ENCODE peak calls at places on chromosomes 2 and 18, in five cellular contexts. One of them, this sample, is unnamed.

GRCh38 chr2:211408485-211408884 is 852.1 kb downstream of the CPS1 start:
- DNase-seq in fibroblast of lung: no peak
- DNase-seq in HL-60: no peak
- DNase-seq in uterus: no peak
- DNase-seq in GM23338: no peak
- DNase-seq in this sample: no peak

GRCh38 chr2:167294031-167294774 is 405.9 kb downstream of the XIRP2 start:
- DNase-seq in fibroblast of lung: peak; percentile 58
- DNase-seq in HL-60: no peak
- DNase-seq in uterus: no peak
- DNase-seq in GM23338: peak; percentile 73
- DNase-seq in this sample: peak; percentile 22

GRCh38 chr18:4106407-4107033 is 348.6 kb downstream of the DLGAP1 start:
- DNase-seq in fibroblast of lung: peak; percentile 52
- DNase-seq in HL-60: peak; percentile 55
- DNase-seq in uterus: peak; percentile 16
- DNase-seq in GM23338: peak; percentile 89
- DNase-seq in this sample: peak; percentile 70

GRCh38 chr2:112476434-112476833 is 5.5 kb upstream of the TTL start:
- DNase-seq in fibroblast of lung: no peak
- DNase-seq in HL-60: no peak
- DNase-seq in uterus: no peak
- DNase-seq in GM23338: no peak
- DNase-seq in this sample: no peak

GRCh38 chr2:68925298-68925885 is 27.3 kb downstream of the GKN2 start:
- DNase-seq in fibroblast of lung: peak; percentile 60
- DNase-seq in HL-60: peak; percentile 42
- DNase-seq in uterus: no peak
- DNase-seq in GM23338: peak; percentile 84
- DNase-seq in this sample: no peak

GRCh38 chr2:200575957-200576356 is 9.9 kb upstream of the AOX1 start:
- DNase-seq in fibroblast of lung: peak; percentile 48
- DNase-seq in HL-60: no peak
- DNase-seq in uterus: no peak
- DNase-seq in GM23338: peak; percentile 21
- DNase-seq in this sample: no peak

GRCh38 chr2:58081000-58081399 is 34.4 kb downstream of the VRK2 start:
- DNase-seq in fibroblast of lung: peak; percentile 22
- DNase-seq in HL-60: no peak
- DNase-seq in uterus: no peak
- DNase-seq in GM23338: no peak
- DNase-seq in this sample: no peak

GRCh38 chr2:11692966-11693521 is 23.0 kb upstream of the NTSR2 start:
- DNase-seq in fibroblast of lung: peak; percentile 72
- DNase-seq in HL-60: peak; percentile 54
- DNase-seq in uterus: peak; percentile 68
- DNase-seq in GM23338: peak; percentile 92
- DNase-seq in this sample: no peak

GRCh38 chr2:183807870-183808269 is 683.6 kb downstream of the NUP35 start:
- DNase-seq in fibroblast of lung: no peak
- DNase-seq in HL-60: no peak
- DNase-seq in uterus: no peak
- DNase-seq in GM23338: no peak
- DNase-seq in this sample: no peak

GRCh38 chr18:30971338-30971956 is 71.1 kb downstream of the DSC3 start:
- DNase-seq in fibroblast of lung: peak; percentile 39
- DNase-seq in HL-60: no peak
- DNase-seq in uterus: no peak
- DNase-seq in GM23338: peak; percentile 65
- DNase-seq in this sample: no peak

GRCh38 chr2:150309681-150310080 is 177.8 kb downstream of the RND3 start:
- DNase-seq in fibroblast of lung: no peak
- DNase-seq in HL-60: no peak
- DNase-seq in uterus: no peak
- DNase-seq in GM23338: no peak
- DNase-seq in this sample: no peak

GRCh38 chr18:49170925-49171509 is 220.3 kb upstream of the SMAD7 start:
- DNase-seq in fibroblast of lung: no peak
- DNase-seq in HL-60: peak; percentile 64
- DNase-seq in uterus: no peak
- DNase-seq in GM23338: no peak
- DNase-seq in this sample: no peak

GRCh38 chr18:13003466-13003896 is 12.3 kb downstream of the CEP192 start:
- DNase-seq in fibroblast of lung: peak; percentile 67
- DNase-seq in HL-60: peak; percentile 93
- DNase-seq in uterus: no peak
- DNase-seq in GM23338: peak; percentile 94
- DNase-seq in this sample: no peak

GRCh38 chr2:44937688-44938240 is 3.7 kb upstream of the SIX3 start:
- DNase-seq in fibroblast of lung: no peak
- DNase-seq in HL-60: no peak
- DNase-seq in uterus: no peak
- DNase-seq in GM23338: peak; percentile 90
- DNase-seq in this sample: no peak

GRCh38 chr2:31247671-31248070 is 13.7 kb downstream of the EHD3 start:
- DNase-seq in fibroblast of lung: no peak
- DNase-seq in HL-60: no peak
- DNase-seq in uterus: no peak
- DNase-seq in GM23338: no peak
- DNase-seq in this sample: no peak

GRCh38 chr2:134391751-134392160 is 137.9 kb downstream of the MGAT5 start:
- DNase-seq in fibroblast of lung: no peak
- DNase-seq in HL-60: no peak
- DNase-seq in uterus: no peak
- DNase-seq in GM23338: no peak
- DNase-seq in this sample: no peak

GRCh38 chr18:6487968-6488367 is 73.3 kb upstream of the L3MBTL4 start:
- DNase-seq in fibroblast of lung: no peak
- DNase-seq in HL-60: no peak
- DNase-seq in uterus: no peak
- DNase-seq in GM23338: peak; percentile 87
- DNase-seq in this sample: no peak

GRCh38 chr2:105928563-105928962 is 183.9 kb downstream of the NCK2 start:
- DNase-seq in fibroblast of lung: no peak
- DNase-seq in HL-60: no peak
- DNase-seq in uterus: no peak
- DNase-seq in GM23338: no peak
- DNase-seq in this sample: no peak

GRCh38 chr2:121471571-121472464 is 58.9 kb upstream of the RNU4ATAC start:
- DNase-seq in fibroblast of lung: peak; percentile 76
- DNase-seq in HL-60: no peak
- DNase-seq in uterus: no peak
- DNase-seq in GM23338: peak; percentile 36
- DNase-seq in this sample: no peak

GRCh38 chr2:9993490-9994165 is 42.1 kb downstream of the GRHL1 start:
- DNase-seq in fibroblast of lung: no peak
- DNase-seq in HL-60: no peak
- DNase-seq in uterus: no peak
- DNase-seq in GM23338: no peak
- DNase-seq in this sample: no peak

GRCh38 chr2:86020984-86021383 is 84.7 kb downstream of the POLR1A start:
- DNase-seq in fibroblast of lung: peak; percentile 69
- DNase-seq in HL-60: no peak
- DNase-seq in uterus: peak; percentile 21
- DNase-seq in GM23338: no peak
- DNase-seq in this sample: peak; percentile 47

GRCh38 chr2:67702937-67703336 is 305.8 kb downstream of the ETAA1 start:
- DNase-seq in fibroblast of lung: no peak
- DNase-seq in HL-60: no peak
- DNase-seq in uterus: no peak
- DNase-seq in GM23338: no peak
- DNase-seq in this sample: no peak

GRCh38 chr18:67219821-67220220 is 296.7 kb downstream of the DSEL start:
- DNase-seq in fibroblast of lung: no peak
- DNase-seq in HL-60: no peak
- DNase-seq in uterus: no peak
- DNase-seq in GM23338: no peak
- DNase-seq in this sample: no peak

GRCh38 chr2:98518106-98518505 is 73.4 kb downstream of the INPP4A start:
- DNase-seq in fibroblast of lung: peak; percentile 20
- DNase-seq in HL-60: peak; percentile 72
- DNase-seq in uterus: no peak
- DNase-seq in GM23338: peak; percentile 37
- DNase-seq in this sample: no peak

GRCh38 chr18:70469916-70470315 is 181.1 kb downstream of the SOCS6 start:
- DNase-seq in fibroblast of lung: no peak
- DNase-seq in HL-60: no peak
- DNase-seq in uterus: no peak
- DNase-seq in GM23338: no peak
- DNase-seq in this sample: no peak

GRCh38 chr2:181806039-181806392 is 85.5 kb upstream of the ITPRID2 start:
- DNase-seq in fibroblast of lung: no peak
- DNase-seq in HL-60: no peak
- DNase-seq in uterus: no peak
- DNase-seq in GM23338: no peak
- DNase-seq in this sample: no peak

GRCh38 chr2:67824196-67824595 is 238.6 kb downstream of the C1D start:
- DNase-seq in fibroblast of lung: peak; percentile 47
- DNase-seq in HL-60: no peak
- DNase-seq in uterus: peak; percentile 25
- DNase-seq in GM23338: no peak
- DNase-seq in this sample: no peak

GRCh38 chr18:47909484-47909883 is 21.0 kb downstream of the SMAD2 start:
- DNase-seq in fibroblast of lung: no peak
- DNase-seq in HL-60: no peak
- DNase-seq in uterus: no peak
- DNase-seq in GM23338: no peak
- DNase-seq in this sample: no peak

GRCh38 chr2:216023055-216023648 is 9.8 kb upstream of the MREG start:
- DNase-seq in fibroblast of lung: peak; percentile 61
- DNase-seq in HL-60: peak; percentile 32
- DNase-seq in uterus: no peak
- DNase-seq in GM23338: peak; percentile 89
- DNase-seq in this sample: no peak

GRCh38 chr2:134670955-134671354 is 47.8 kb downstream of the TMEM163 start:
- DNase-seq in fibroblast of lung: no peak
- DNase-seq in HL-60: no peak
- DNase-seq in uterus: no peak
- DNase-seq in GM23338: no peak
- DNase-seq in this sample: peak; percentile 24

GRCh38 chr18:58272779-58273500 is 228.9 kb downstream of the NEDD4L start:
- DNase-seq in fibroblast of lung: no peak
- DNase-seq in HL-60: no peak
- DNase-seq in uterus: no peak
- DNase-seq in GM23338: peak; percentile 40
- DNase-seq in this sample: no peak
- H3K27ac ChIP-seq in fibroblast of lung: no peak overlapping the region
- H3K27ac ChIP-seq in HL-60: no peak overlapping the region
- H3K27ac ChIP-seq in uterus: no peak overlapping the region
- H3K27ac ChIP-seq in GM23338: peak overlapping the region; percentile 60
- H3K27ac ChIP-seq in this sample: no peak overlapping the region

GRCh38 chr2:120288016-120288373 is 35.3 kb downstream of the RALB start:
- DNase-seq in fibroblast of lung: no peak
- DNase-seq in HL-60: no peak
- DNase-seq in uterus: no peak
- DNase-seq in GM23338: no peak
- DNase-seq in this sample: no peak

GRCh38 chr2:120287183-120288015 is 34.7 kb downstream of the RALB start:
- DNase-seq in fibroblast of lung: peak; percentile 68
- DNase-seq in HL-60: peak; percentile 58
- DNase-seq in uterus: no peak
- DNase-seq in GM23338: no peak
- DNase-seq in this sample: no peak

GRCh38 chr2:120290737-120291136 is 38.1 kb downstream of the RALB start:
- DNase-seq in fibroblast of lung: no peak
- DNase-seq in HL-60: no peak
- DNase-seq in uterus: no peak
- DNase-seq in GM23338: peak; percentile 37
- DNase-seq in this sample: no peak

GRCh38 chr2:120291464-120292311 is 39.0 kb downstream of the RALB start:
- DNase-seq in fibroblast of lung: no peak
- DNase-seq in HL-60: no peak
- DNase-seq in uterus: no peak
- DNase-seq in GM23338: no peak
- DNase-seq in this sample: no peak

DNA sequence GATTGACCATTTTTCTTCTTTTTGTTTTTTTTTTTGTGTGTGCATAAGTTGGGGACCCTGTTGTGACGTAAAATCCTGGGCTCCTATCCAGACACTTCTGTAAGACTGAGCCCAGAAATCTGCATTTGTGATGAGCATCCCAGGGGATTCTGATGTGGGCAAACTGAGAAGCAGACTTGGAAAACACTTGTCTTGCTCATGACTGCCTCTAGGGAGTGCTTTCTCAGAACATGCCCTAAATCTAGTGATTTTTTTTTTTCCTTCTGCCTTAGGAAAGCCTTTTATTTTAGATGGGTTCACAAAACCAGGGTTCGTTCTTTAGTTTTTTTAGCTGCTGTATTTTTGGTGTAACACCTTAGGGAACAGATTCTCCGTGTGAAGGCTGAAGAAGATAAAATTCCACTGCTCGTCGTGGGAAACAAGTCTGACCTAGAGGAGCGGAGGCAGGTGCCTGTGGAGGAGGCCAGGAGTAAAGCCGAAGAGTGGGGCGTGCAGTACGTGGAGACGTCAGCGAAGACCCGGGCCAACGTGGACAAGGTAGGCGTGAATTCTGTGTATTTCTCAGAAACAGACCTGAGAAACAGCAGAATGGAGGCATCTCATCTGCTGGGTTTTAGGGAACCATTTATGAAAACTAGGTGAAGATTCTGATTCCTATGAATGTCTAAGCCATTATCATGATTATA is 36.7 kb downstream of the RALB start:
- DNase-seq in fibroblast of lung: no peak
- DNase-seq in HL-60: no peak
- DNase-seq in uterus: no peak
- DNase-seq in GM23338: peak; percentile 70
- DNase-seq in this sample: no peak
- TF ChIP-seq CTCF in fibroblast of lung: peak; percentile 19
- TF ChIP-seq CTCF in HL-60: no peak
- TF ChIP-seq CTCF in uterus: no peak
- TF ChIP-seq CTCF in GM23338: peak; percentile 30
- TF ChIP-seq CTCF in this sample: no peak

GRCh38 chr2:18926633-18927524 is 337.5 kb upstream of the NT5C1B start:
- DNase-seq in fibroblast of lung: no peak
- DNase-seq in HL-60: no peak
- DNase-seq in uterus: no peak
- DNase-seq in GM23338: no peak
- DNase-seq in this sample: no peak
- H3K27ac ChIP-seq in fibroblast of lung: no peak overlapping the region
- H3K27ac ChIP-seq in HL-60: no peak overlapping the region
- H3K27ac ChIP-seq in uterus: no peak overlapping the region
- H3K27ac ChIP-seq in GM23338: no peak overlapping the region
- H3K27ac ChIP-seq in this sample: no peak overlapping the region

DNA sequence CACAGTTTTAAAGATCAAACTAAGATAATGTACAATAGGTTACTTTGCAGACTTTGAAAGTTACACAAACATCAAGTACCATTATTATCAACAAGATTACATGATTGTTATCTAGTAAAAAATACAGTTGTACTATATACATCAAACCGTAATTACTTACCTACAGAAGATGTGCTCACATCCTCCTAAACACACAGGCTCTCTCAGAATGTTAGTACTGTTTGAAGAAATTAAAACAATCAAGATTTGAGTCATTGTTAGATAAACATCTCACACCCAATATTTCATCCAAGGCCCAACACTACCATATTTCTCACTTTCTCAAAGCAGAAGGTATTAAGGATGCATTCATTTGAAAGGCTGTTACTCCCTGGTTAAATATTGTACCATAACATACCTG is 12.6 kb downstream of the BARD1 start:
- DNase-seq in fibroblast of lung: no peak
- DNase-seq in HL-60: no peak
- DNase-seq in uterus: no peak
- DNase-seq in GM23338: no peak
- DNase-seq in this sample: no peak
- TF ChIP-seq CTCF in fibroblast of lung: no peak
- TF ChIP-seq CTCF in HL-60: no peak
- TF ChIP-seq CTCF in uterus: no peak
- TF ChIP-seq CTCF in GM23338: no peak
- TF ChIP-seq CTCF in this sample: no peak